ENCODE peak calls at places on chromosomes 2 and 18, in seven cellular contexts. U, V, D, K, N, R and L are unnamed samples.

GRCh38 chr2:128421286-128421685 is 102.6 kb upstream of the HS6ST1 start:
- DNase-seq in U (no peak), V (peak; percentile 8), D (no peak), K (no peak), N (peak; percentile 3), R (no peak), L (no peak)

GRCh38 chr2:181038796-181039195 is 58.4 kb downstream of the UBE2E3 start:
- DNase-seq in U (peak; percentile 34), V (no peak), D (no peak), K (peak; percentile 26), N (no peak), R (no peak), L (peak; percentile 32)

GRCh38 chr2:73414651-73415050 is 29.0 kb downstream of the ALMS1 start:
- DNase-seq in U (peak; percentile 14), V (no peak), D (no peak), K (peak; percentile 40), N (no peak), R (no peak), L (no peak)

GRCh38 chr2:217903859-217904613 is 98.8 kb downstream of the TNS1 start:
- DNase-seq in U (peak; percentile 54), V (peak; percentile 83), D (no peak), K (peak; percentile 66), N (peak; percentile 87), R (no peak), L (no peak)

GRCh38 chr2:168290391-168290790 is 43.0 kb upstream of the STK39 start:
- DNase-seq in U (no peak), V (no peak), D (no peak), K (no peak), N (no peak), R (no peak), L (no peak)

GRCh38 chr2:130872276-130873125 is 35.8 kb downstream of the ARHGEF4 start:
- DNase-seq in U (no peak), V (no peak), D (no peak), K (no peak), N (no peak), R (no peak), L (no peak)

GRCh38 chr18:3983351-3983969 is 471.6 kb downstream of the DLGAP1 start:
- DNase-seq in U (peak; percentile 87), V (no peak), D (no peak), K (peak; percentile 95), N (no peak), R (no peak), L (peak; percentile 75)

GRCh38 chr18:56166914-56167313 is 471.5 kb downstream of the TXNL1 start:
- DNase-seq in U (no peak), V (no peak), D (no peak), K (no peak), N (no peak), R (no peak), L (no peak)

GRCh38 chr2:168814939-168815907 is 12.8 kb downstream of the NOSTRIN start:
- DNase-seq in U (no peak), V (peak; percentile 53), D (no peak), K (no peak), N (no peak), R (no peak), L (no peak)

GRCh38 chr18:55096261-55097026 is 137.2 kb upstream of the CCDC68 start:
- DNase-seq in U (peak; percentile 84), V (peak; percentile 72), D (peak; percentile 17), K (peak; percentile 79), N (peak; percentile 53), R (no peak), L (no peak)

GRCh38 chr2:147862859-147863516 is 18.2 kb downstream of the ACVR2A start:
- DNase-seq in U (no peak), V (no peak), D (no peak), K (no peak), N (no peak), R (no peak), L (no peak)

GRCh38 chr2:33619028-33619427 is 19.9 kb upstream of the FAM98A start:
- DNase-seq in U (no peak), V (no peak), D (no peak), K (no peak), N (no peak), R (no peak), L (no peak)

GRCh38 chr18:52875711-52876110 is 535.7 kb downstream of the DCC start:
- DNase-seq in U (no peak), V (no peak), D (no peak), K (no peak), N (no peak), R (no peak), L (no peak)

GRCh38 chr2:99818842-99819241 is 323.5 kb downstream of the AFF3 start:
- DNase-seq in U (no peak), V (no peak), D (peak; percentile 62), K (peak; percentile 19), N (no peak), R (no peak), L (no peak)

GRCh38 chr18:25053484-25053883 is 298.5 kb downstream of the ZNF521 start:
- DNase-seq in U (no peak), V (no peak), D (no peak), K (peak; percentile 4), N (no peak), R (no peak), L (no peak)

GRCh38 chr2:119897996-119898395 is 114.9 kb upstream of the EPB41L5 start:
- DNase-seq in U (no peak), V (no peak), D (no peak), K (no peak), N (no peak), R (no peak), L (no peak)

GRCh38 chr2:143460382-143460781 is 331.2 kb downstream of the ARHGAP15 start:
- DNase-seq in U (no peak), V (no peak), D (no peak), K (no peak), N (no peak), R (no peak), L (no peak)

GRCh38 chr2:20609995-20610357 is 40.9 kb downstream of the HS1BP3 start:
- DNase-seq in U (no peak), V (no peak), D (no peak), K (no peak), N (no peak), R (no peak), L (no peak)

GRCh38 chr18:3177902-3178687 is 41.7 kb downstream of the MYOM1 start:
- DNase-seq in U (no peak), V (peak; percentile 57), D (peak; percentile 90), K (no peak), N (no peak), R (no peak), L (no peak)

GRCh38 chr18:71068338-71068737 is 779.5 kb downstream of the SOCS6 start:
- DNase-seq in U (no peak), V (no peak), D (no peak), K (no peak), N (no peak), R (no peak), L (no peak)

GRCh38 chr18:78543201-78543725 is 436.4 kb upstream of the SALL3 start:
- DNase-seq in U (no peak), V (no peak), D (no peak), K (no peak), N (no peak), R (no peak), L (no peak)

GRCh38 chr2:176139621-176140020 is 10.1 kb downstream of the HOXD8 start:
- DNase-seq in U (no peak), V (peak; percentile 68), D (no peak), K (peak; percentile 77), N (no peak), R (no peak), L (no peak)

GRCh38 chr2:6993230-6993640 is 76.0 kb downstream of the RNF144A start:
- DNase-seq in U (no peak), V (peak; percentile 64), D (no peak), K (no peak), N (peak; percentile 87), R (no peak), L (no peak)

GRCh38 chr18:6210349-6211173 is 204.2 kb downstream of the L3MBTL4 start:
- DNase-seq in U (no peak), V (no peak), D (no peak), K (no peak), N (no peak), R (no peak), L (no peak)

GRCh38 chr2:166434491-166434890 is 58.7 kb upstream of the SCN9A start:
- DNase-seq in U (no peak), V (no peak), D (no peak), K (no peak), N (no peak), R (no peak), L (no peak)